ENCODE peak calls at places on chromosome 12, in six cellular contexts. H is uterus; Y is GM23338; M is aorta; W is heart left ventricle; Z is CD8-positive, alpha-beta memory T cell. C is an unnamed sample. For H3K4me1, the result is how much of the 10 kb centered on the place peaks cover.

GRCh38 chr12:49027846-49028245 is 9.3 kb upstream of the PRKAG1 start:
- DNase-seq in W (no peak), M (no peak), H (peak), Y (no peak), Z (no peak), C (no peak)

GRCh38 chr12:52055781-52056711 is 4.8 kb downstream of the NR4A1 start:
- DNase-seq in H (no peak), Z (no peak), W (peak), Y (no peak), M (peak), C (no peak)

GRCh38 chr12:53844989-53845836 is 93.4 kb upstream of the HOXC13 start:
- DNase-seq in W (no peak), Y (peak), M (no peak), H (no peak), Z (no peak), C (no peak)

GRCh38 chr12:50201987-50202521 is 34.9 kb upstream of the CERS5 start:
- DNase-seq in Z (no peak), W (no peak), Y (peak), H (no peak), M (no peak), C (no peak)

GRCh38 chr12:100661300-100661951 is 87.9 kb downstream of the GAS2L3 start:
- DNase-seq in M (no peak), H (no peak), W (no peak), Z (no peak), Y (peak), C (no peak)

GRCh38 chr12:104571328-104571727 is 114.6 kb downstream of the CHST11 start:
- DNase-seq in M (no peak), H (no peak), Z (no peak), W (no peak), Y (no peak), C (no peak)

GRCh38 chr12:88417531-88417930 is 162.7 kb downstream of the KITLG start:
- DNase-seq in M (no peak), Z (no peak), H (no peak), W (no peak), Y (no peak), C (no peak)

GRCh38 chr12:25236190-25236589 is 14.5 kb downstream of the KRAS start:
- DNase-seq in H (no peak), Y (no peak), M (no peak), Z (no peak), W (no peak), C (no peak)

GRCh38 chr12:53739285-53740129 is 12.3 kb upstream of the CALCOCO1 start:
- DNase-seq in Y (peak), W (no peak), H (no peak), M (no peak), Z (no peak), C (no peak)

GRCh38 chr12:575948-576612 is 87.2 kb downstream of the NINJ2 start:
- DNase-seq in H (peak), Z (peak), W (peak), M (peak), Y (peak), C (peak)

GRCh38 chr12:93204896-93205295 is 172.8 kb upstream of the NUDT4 start:
- DNase-seq in M (no peak), W (no peak), Z (no peak), H (no peak), Y (no peak), C (no peak)

GRCh38 chr12:75672212-75672611 is 160.8 kb upstream of the KRR1 start:
- DNase-seq in W (no peak), Y (no peak), H (no peak), M (no peak), Z (no peak), C (no peak)

GRCh38 chr12:21828111-21828775 is 53.7 kb upstream of the KCNJ8 start:
- DNase-seq in Z (no peak), W (no peak), H (peak), Y (no peak), M (no peak), C (no peak)

GRCh38 chr12:103308396-103308795 is 187.4 kb downstream of the C12orf42 start:
- DNase-seq in H (no peak), Y (no peak), W (no peak), Z (no peak), M (no peak), C (no peak)

GRCh38 chr12:22865822-22866221 is 240.9 kb downstream of the ETNK1 start:
- DNase-seq in W (no peak), Y (no peak), M (no peak), Z (no peak), H (no peak), C (no peak)

GRCh38 chr12:24617471-24617870 is 331.4 kb downstream of the BCAT1 start:
- DNase-seq in Z (no peak), W (no peak), Y (no peak), H (no peak), M (no peak), C (no peak)

GRCh38 chr12:95396849-95397498 is 77.0 kb upstream of the METAP2 start:
- DNase-seq in W (no peak), Y (no peak), Z (no peak), M (no peak), H (no peak), C (no peak)

GRCh38 chr12:64258576-64258975 is 36.5 kb upstream of the KICS2 start:
- DNase-seq in M (no peak), Y (peak), Z (no peak), H (no peak), W (no peak), C (no peak)

GRCh38 chr12:77153706-77154105 is 88.3 kb upstream of the E2F7 start:
- DNase-seq in Z (no peak), H (no peak), W (no peak), Y (no peak), M (no peak), C (no peak)

GRCh38 chr12:131865196-131865875 is 29.1 kb upstream of the ULK1 start:
- DNase-seq in H (no peak), M (no peak), Z (no peak), W (no peak), Y (no peak), C (no peak)

GRCh38 chr12:113594967-113595366 is 123.3 kb upstream of the LHX5 start:
- DNase-seq in M (no peak), Z (no peak), H (no peak), W (no peak), Y (no peak), C (no peak)

GRCh38 chr12:131832393-131833231 is 4.4 kb downstream of the MMP17 start:
- DNase-seq in H (peak), Y (no peak), W (peak), M (peak), Z (no peak), C (no peak)

GRCh38 chr12:75568387-75568786 is 57.0 kb upstream of the KRR1 start:
- DNase-seq in W (no peak), Y (no peak), Z (no peak), H (no peak), M (no peak), C (no peak)

GRCh38 chr12:62256408-62257079 is 3.7 kb upstream of the USP15 start:
- DNase-seq in Y (no peak), W (no peak), H (no peak), M (no peak), Z (no peak), C (no peak)

GRCh38 chr12:58502236-58502635 is 418.1 kb downstream of the LRIG3 start:
- DNase-seq in Z (no peak), M (no peak), W (no peak), Y (no peak), H (no peak), C (no peak)

GRCh38 chr12:50059440-50060119 is 2.2 kb downstream of the ASIC1 start:
- DNase-seq in H (no peak), Y (no peak), Z (no peak), W (no peak), M (no peak), C (no peak)

GRCh38 chr12:5203274-5203673 is 159.6 kb downstream of the KCNA5 start:
- DNase-seq in Z (no peak), M (no peak), H (no peak), W (no peak), Y (no peak), C (no peak)

DNA sequence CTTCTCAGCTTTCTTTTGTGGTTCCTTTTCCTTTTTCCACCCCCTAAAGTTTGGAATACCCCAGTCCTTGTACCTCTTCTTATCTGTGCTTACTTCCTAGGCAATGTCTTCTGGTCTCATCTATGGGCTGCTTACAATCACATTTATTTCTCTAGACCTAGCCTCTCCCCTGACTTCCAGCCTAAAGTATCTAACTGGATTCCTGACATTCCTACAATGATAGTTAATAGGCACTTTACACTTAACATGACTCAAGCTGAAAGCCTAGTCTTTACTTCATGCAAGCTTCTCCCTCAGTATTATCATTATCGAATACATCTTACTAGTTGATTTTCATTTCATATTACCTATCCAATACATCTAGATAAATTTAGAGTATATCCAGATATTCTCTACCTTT is 21.2 kb downstream of the CLECL1 start:
- DNase-seq in M (no peak), Y (peak), H (no peak), W (no peak), Z (no peak), C (no peak)
- H3K4me1 ChIP-seq in M (under half), Y (under half), H (under half), W (under half), Z (under half), C (under half)

GRCh38 chr12:122064034-122064777 is 14.3 kb upstream of the MLXIP start:
- DNase-seq in W (peak), Z (no peak), H (peak), Y (peak), M (peak), C (peak)
- H3K27ac ChIP-seq in W (peak), Z (peak), H (peak), Y (no peak), M (no peak), C (peak)

GRCh38 chr12:96720363-96720705 is 186.7 kb upstream of the NEDD1 start:
- DNase-seq in M (no peak), Z (no peak), Y (peak), H (no peak), W (no peak), C (peak)
- H3K4me3 ChIP-seq in M (no peak), Z (peak), Y (no peak), H (no peak), W (peak), C (peak)

GRCh38 chr12:109737631-109738030 is 24.0 kb downstream of the FAM222A start:
- DNase-seq in M (peak), Y (no peak), W (no peak), H (no peak), Z (no peak), C (peak)

GRCh38 chr12:109740694-109741245 is 27.1 kb downstream of the FAM222A start:
- DNase-seq in H (peak), Y (no peak), Z (no peak), W (no peak), M (peak), C (peak)

GRCh38 chr12:109739747-109740693 is 26.4 kb downstream of the FAM222A start:
- DNase-seq in H (peak), Y (peak), M (peak), W (peak), Z (no peak), C (peak)

GRCh38 chr12:109738209-109738608 is 24.6 kb downstream of the FAM222A start:
- DNase-seq in H (peak), Y (no peak), W (no peak), Z (no peak), M (peak), C (peak)

DNA sequence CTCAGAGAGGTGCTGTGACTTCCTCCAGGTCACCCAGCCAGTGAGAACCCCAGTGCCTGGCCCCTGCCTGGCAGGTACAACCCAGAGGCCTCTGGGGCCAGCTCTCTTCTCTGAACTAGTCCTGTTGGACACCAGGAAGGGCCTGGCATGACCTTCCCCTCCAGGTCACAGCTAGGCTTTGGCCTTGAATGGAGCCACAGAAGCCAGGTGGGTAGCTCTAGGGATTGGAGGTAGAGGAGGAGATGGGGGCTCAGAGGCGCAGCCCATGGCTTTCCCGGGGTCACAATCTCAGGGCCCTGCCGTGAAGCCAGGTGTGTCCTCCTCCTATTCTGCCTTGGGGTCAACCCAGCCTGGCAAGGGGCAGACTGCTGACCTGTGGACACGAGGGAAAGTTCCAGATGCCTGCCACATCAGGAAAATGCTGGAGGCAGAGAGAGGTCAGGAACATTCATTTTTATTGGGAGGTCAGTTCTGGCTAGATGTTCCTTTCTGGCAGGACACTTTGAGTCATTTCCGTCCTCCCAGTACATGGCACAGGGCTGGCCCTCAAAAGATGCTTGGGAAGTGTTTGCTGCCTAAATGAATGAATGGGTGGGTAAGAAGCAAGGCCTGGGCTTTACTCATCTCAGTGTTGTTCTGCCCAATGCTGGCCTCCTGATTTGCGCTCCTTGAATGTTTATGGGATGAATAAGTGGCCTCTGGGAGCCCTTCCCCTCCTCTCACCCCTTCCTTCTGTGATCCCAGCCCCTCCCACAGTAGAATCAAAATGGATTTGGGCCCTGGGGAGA is 25.4 kb downstream of the FAM222A start:
- DNase-seq in H (peak), M (peak), W (no peak), Z (no peak), Y (no peak), C (peak)
- H3K4me1 ChIP-seq in H (under half), M (under half), W (under half), Z (under half), Y (under half), C (under half)

GRCh38 chr12:46908236-46908935 is 82.6 kb upstream of the SLC38A4 start:
- DNase-seq in Z (no peak), H (no peak), W (no peak), Y (no peak), M (no peak), C (no peak)

GRCh38 chr12:46904406-46905240 is 78.8 kb upstream of the SLC38A4 start:
- DNase-seq in M (no peak), Y (no peak), H (no peak), W (no peak), Z (no peak), C (no peak)

GRCh38 chr12:46908936-46909635 is 83.3 kb upstream of the SLC38A4 start:
- DNase-seq in Y (no peak), W (no peak), M (no peak), H (no peak), Z (no peak), C (no peak)

GRCh38 chr12:46910830-46911229 is 85.0 kb upstream of the SLC38A4 start:
- DNase-seq in Y (no peak), H (no peak), Z (no peak), W (no peak), M (no peak), C (no peak)

DNA sequence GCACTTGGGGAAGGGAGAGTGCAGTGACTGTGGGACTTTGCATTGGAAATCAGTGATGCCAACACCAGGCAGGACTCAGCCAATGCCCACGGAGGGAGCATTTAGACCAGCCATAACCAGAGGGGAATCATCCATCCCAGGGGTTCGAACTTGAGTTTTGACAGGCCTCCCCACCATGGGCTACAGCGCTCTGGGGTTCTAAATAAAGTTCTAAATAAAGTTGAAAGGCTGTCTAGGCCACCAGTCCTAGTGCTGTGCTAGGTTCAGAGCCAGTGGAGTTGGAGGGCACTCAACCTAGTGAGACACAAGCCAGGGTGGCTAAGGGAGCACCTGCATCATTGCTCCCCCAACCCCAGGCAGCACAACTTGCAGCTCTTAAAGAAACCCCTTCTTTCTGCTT is 82.0 kb upstream of the SLC38A4 start:
- DNase-seq in W (no peak), H (no peak), M (no peak), Y (no peak), Z (no peak), C (no peak)
- H3K27ac ChIP-seq in W (no peak), H (no peak), M (no peak), Y (no peak), Z (no peak), C (no peak)

GRCh38 chr12:56130876-56131275 is 2.8 kb downstream of the ESYT1 start:
- DNase-seq in Y (no peak), W (no peak), Z (no peak), H (no peak), M (no peak), C (no peak)
- H3K4me3 ChIP-seq in Y (no peak), W (no peak), Z (peak), H (no peak), M (no peak), C (no peak)

GRCh38 chr12:56634242-56634836 is 4.2 kb upstream of the BAZ2A start:
- DNase-seq in W (peak), Z (peak), H (peak), Y (peak), M (no peak), C (peak)
- H3K4me1 ChIP-seq in W (under half), Z (half or more), H (under half), Y (under half), M (under half), C (under half)

DNA sequence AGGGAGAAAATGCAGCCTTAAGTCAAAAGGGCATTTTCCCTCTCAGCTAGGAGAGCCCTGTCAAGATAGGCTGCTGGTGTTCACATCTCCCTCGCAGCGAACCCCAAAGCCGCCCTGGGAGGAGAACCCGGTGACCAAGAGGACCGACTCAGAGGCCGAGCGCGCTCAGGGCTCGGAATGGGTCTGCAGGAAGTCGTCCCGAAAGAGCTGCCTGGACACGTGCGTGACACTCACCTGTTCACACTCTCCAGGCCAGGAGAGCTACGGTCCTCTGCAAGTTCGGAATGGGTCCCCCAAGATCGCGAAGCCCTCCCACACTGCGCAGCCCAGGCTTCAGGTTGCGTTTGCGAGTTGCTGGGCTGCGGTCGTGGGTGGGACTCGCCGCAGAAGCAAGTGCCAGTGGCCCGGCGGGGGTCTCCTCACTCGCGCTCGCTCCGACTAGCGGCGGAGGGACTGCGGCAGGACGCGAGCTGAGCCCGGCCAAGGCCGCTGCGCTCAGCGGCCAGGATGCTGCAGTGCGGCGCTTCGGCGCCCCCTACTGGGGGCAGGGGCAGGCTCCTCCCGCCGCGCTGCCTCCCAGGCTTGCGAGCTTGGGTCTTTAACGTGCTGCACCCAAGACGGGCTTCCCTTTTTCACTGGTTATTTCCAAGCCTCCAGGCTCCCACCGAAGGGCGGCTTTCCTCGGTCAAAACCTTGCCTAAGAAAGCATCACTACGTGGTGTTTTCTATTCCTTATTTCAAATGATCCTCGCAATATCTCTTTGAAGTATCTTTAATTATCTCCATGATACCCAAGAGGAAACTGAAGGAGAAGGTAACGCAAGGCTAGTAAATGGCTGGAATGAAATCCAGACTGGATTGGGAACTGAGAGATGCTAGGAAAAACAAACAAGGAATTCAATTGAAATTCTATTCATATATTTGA is at the start of gene RERG:
- DNase-seq in Y (peak), H (peak), M (peak), Z (peak), W (peak), C (peak)
- H3K27ac ChIP-seq in Y (no peak), H (peak), M (peak), Z (no peak), W (peak), C (peak)

GRCh38 chr12:6551496-6552139 is 4.2 kb downstream of the IFFO1 start:
- DNase-seq in W (no peak), M (no peak), H (peak), Y (no peak), Z (no peak), C (no peak)
- H3K4me3 ChIP-seq in W (peak), M (no peak), H (peak), Y (no peak), Z (no peak), C (no peak)

C was measured in right lobe of liver.